ENCODE peak calls at places on chromosomes 11 and 22, in eight cellular contexts. One of them, this sample, is unnamed.

GRCh38 chr11:119680899-119681370 is 48.1 kb downstream of the NECTIN1 start:
- DNase-seq in NCI-H2029 treated with DMSO at 0.1 percent for 48 hours: peak; percentile 6
- DNase-seq in tibial nerve: no peak
- DNase-seq in Caco-2: no peak
- DNase-seq in AML-193: peak; percentile 19
- DNase-seq in iris pigment epithelial cell: peak; percentile 16
- DNase-seq in esophagus squamous epithelium: no peak
- DNase-seq in ecto neural progenitor cell: no peak
- DNase-seq in this sample: no peak

GRCh38 chr11:1253103-1253485 is 30.2 kb downstream of the MUC5B start:
- DNase-seq in NCI-H2029 treated with DMSO at 0.1 percent for 48 hours: no peak
- DNase-seq in tibial nerve: no peak
- DNase-seq in Caco-2: no peak
- DNase-seq in AML-193: no peak
- DNase-seq in iris pigment epithelial cell: no peak
- DNase-seq in esophagus squamous epithelium: no peak
- DNase-seq in ecto neural progenitor cell: no peak
- DNase-seq in this sample: no peak

GRCh38 chr22:49668402-49668801 is 159.3 kb downstream of the BRD1 start:
- DNase-seq in NCI-H2029 treated with DMSO at 0.1 percent for 48 hours: no peak
- DNase-seq in tibial nerve: no peak
- DNase-seq in Caco-2: no peak
- DNase-seq in AML-193: no peak
- DNase-seq in iris pigment epithelial cell: no peak
- DNase-seq in esophagus squamous epithelium: no peak
- DNase-seq in ecto neural progenitor cell: no peak
- DNase-seq in this sample: no peak

GRCh38 chr22:26894766-26895485 is 237.5 kb downstream of the MIAT start:
- DNase-seq in NCI-H2029 treated with DMSO at 0.1 percent for 48 hours: no peak
- DNase-seq in tibial nerve: no peak
- DNase-seq in Caco-2: no peak
- DNase-seq in AML-193: no peak
- DNase-seq in iris pigment epithelial cell: peak; percentile 94
- DNase-seq in esophagus squamous epithelium: no peak
- DNase-seq in ecto neural progenitor cell: peak; percentile 15
- DNase-seq in this sample: peak; percentile 37

GRCh38 chr22:49112661-49113626 is 714.7 kb downstream of the BRD1 start:
- DNase-seq in NCI-H2029 treated with DMSO at 0.1 percent for 48 hours: no peak
- DNase-seq in tibial nerve: no peak
- DNase-seq in Caco-2: no peak
- DNase-seq in AML-193: no peak
- DNase-seq in iris pigment epithelial cell: no peak
- DNase-seq in esophagus squamous epithelium: no peak
- DNase-seq in ecto neural progenitor cell: no peak
- DNase-seq in this sample: no peak

GRCh38 chr11:9214765-9215164 is 50.4 kb downstream of the DENND5A start:
- DNase-seq in NCI-H2029 treated with DMSO at 0.1 percent for 48 hours: no peak
- DNase-seq in tibial nerve: no peak
- DNase-seq in Caco-2: no peak
- DNase-seq in AML-193: no peak
- DNase-seq in iris pigment epithelial cell: peak; percentile 63
- DNase-seq in esophagus squamous epithelium: no peak
- DNase-seq in ecto neural progenitor cell: no peak
- DNase-seq in this sample: no peak

GRCh38 chr11:2793781-2794418 is 91.7 kb downstream of the CDKN1C start:
- DNase-seq in NCI-H2029 treated with DMSO at 0.1 percent for 48 hours: no peak
- DNase-seq in tibial nerve: peak; percentile 9
- DNase-seq in Caco-2: peak; percentile 18
- DNase-seq in AML-193: no peak
- DNase-seq in iris pigment epithelial cell: no peak
- DNase-seq in esophagus squamous epithelium: no peak
- DNase-seq in ecto neural progenitor cell: no peak
- DNase-seq in this sample: no peak

GRCh38 chr22:24564376-24565058 is 8.7 kb downstream of the SNRPD3 start:
- DNase-seq in NCI-H2029 treated with DMSO at 0.1 percent for 48 hours: no peak
- DNase-seq in tibial nerve: no peak
- DNase-seq in Caco-2: no peak
- DNase-seq in AML-193: no peak
- DNase-seq in iris pigment epithelial cell: peak; percentile 78
- DNase-seq in esophagus squamous epithelium: no peak
- DNase-seq in ecto neural progenitor cell: no peak
- DNase-seq in this sample: peak; percentile 70

GRCh38 chr22:40541300-40541699 is 95.2 kb downstream of the MRTFA start:
- DNase-seq in NCI-H2029 treated with DMSO at 0.1 percent for 48 hours: no peak
- DNase-seq in tibial nerve: no peak
- DNase-seq in Caco-2: no peak
- DNase-seq in AML-193: no peak
- DNase-seq in iris pigment epithelial cell: no peak
- DNase-seq in esophagus squamous epithelium: no peak
- DNase-seq in ecto neural progenitor cell: no peak
- DNase-seq in this sample: no peak

GRCh38 chr11:120642196-120642894 is 130.8 kb downstream of the GRIK4 start:
- DNase-seq in NCI-H2029 treated with DMSO at 0.1 percent for 48 hours: no peak
- DNase-seq in tibial nerve: no peak
- DNase-seq in Caco-2: no peak
- DNase-seq in AML-193: no peak
- DNase-seq in iris pigment epithelial cell: no peak
- DNase-seq in esophagus squamous epithelium: no peak
- DNase-seq in ecto neural progenitor cell: no peak
- DNase-seq in this sample: no peak

GRCh38 chr11:16981651-16982194 is 32.5 kb downstream of the PLEKHA7 start:
- DNase-seq in NCI-H2029 treated with DMSO at 0.1 percent for 48 hours: peak; percentile 42
- DNase-seq in tibial nerve: peak; percentile 52
- DNase-seq in Caco-2: no peak
- DNase-seq in AML-193: no peak
- DNase-seq in iris pigment epithelial cell: peak; percentile 49
- DNase-seq in esophagus squamous epithelium: no peak
- DNase-seq in ecto neural progenitor cell: peak; percentile 83
- DNase-seq in this sample: peak; percentile 93

GRCh38 chr11:112564228-112564955 is 303.7 kb upstream of the PLET1 start:
- DNase-seq in NCI-H2029 treated with DMSO at 0.1 percent for 48 hours: no peak
- DNase-seq in tibial nerve: peak; percentile 14
- DNase-seq in Caco-2: no peak
- DNase-seq in AML-193: no peak
- DNase-seq in iris pigment epithelial cell: peak; percentile 94
- DNase-seq in esophagus squamous epithelium: no peak
- DNase-seq in ecto neural progenitor cell: no peak
- DNase-seq in this sample: peak; percentile 11

GRCh38 chr11:86291466-86292262 is 10.4 kb upstream of the HIKESHI start:
- DNase-seq in NCI-H2029 treated with DMSO at 0.1 percent for 48 hours: no peak
- DNase-seq in tibial nerve: no peak
- DNase-seq in Caco-2: peak; percentile 63
- DNase-seq in AML-193: peak; percentile 35
- DNase-seq in iris pigment epithelial cell: peak; percentile 37
- DNase-seq in esophagus squamous epithelium: no peak
- DNase-seq in ecto neural progenitor cell: peak; percentile 57
- DNase-seq in this sample: peak; percentile 70

GRCh38 chr11:6418958-6419611 is at the start of gene APBB1:
- DNase-seq in NCI-H2029 treated with DMSO at 0.1 percent for 48 hours: no peak
- DNase-seq in tibial nerve: peak; percentile 40
- DNase-seq in Caco-2: no peak
- DNase-seq in AML-193: no peak
- DNase-seq in iris pigment epithelial cell: peak; percentile 60
- DNase-seq in esophagus squamous epithelium: no peak
- DNase-seq in ecto neural progenitor cell: peak; percentile 83
- DNase-seq in this sample: no peak

GRCh38 chr11:101436511-101437142 is 147.2 kb downstream of the TRPC6 start:
- DNase-seq in NCI-H2029 treated with DMSO at 0.1 percent for 48 hours: no peak
- DNase-seq in tibial nerve: no peak
- DNase-seq in Caco-2: peak; percentile 80
- DNase-seq in AML-193: no peak
- DNase-seq in iris pigment epithelial cell: peak; percentile 39
- DNase-seq in esophagus squamous epithelium: no peak
- DNase-seq in ecto neural progenitor cell: peak; percentile 58
- DNase-seq in this sample: peak; percentile 18

GRCh38 chr11:926341-926916 is 759 bp downstream of the AP2A2 start:
- DNase-seq in NCI-H2029 treated with DMSO at 0.1 percent for 48 hours: no peak
- DNase-seq in tibial nerve: no peak
- DNase-seq in Caco-2: no peak
- DNase-seq in AML-193: no peak
- DNase-seq in iris pigment epithelial cell: peak; percentile 69
- DNase-seq in esophagus squamous epithelium: no peak
- DNase-seq in ecto neural progenitor cell: no peak
- DNase-seq in this sample: no peak

GRCh38 chr22:48299801-48300200 is 1527.9 kb downstream of the BRD1 start:
- DNase-seq in NCI-H2029 treated with DMSO at 0.1 percent for 48 hours: no peak
- DNase-seq in tibial nerve: no peak
- DNase-seq in Caco-2: no peak
- DNase-seq in AML-193: no peak
- DNase-seq in iris pigment epithelial cell: no peak
- DNase-seq in esophagus squamous epithelium: no peak
- DNase-seq in ecto neural progenitor cell: no peak
- DNase-seq in this sample: no peak

GRCh38 chr11:75816561-75817239 is 1.7 kb downstream of the UVRAG start:
- DNase-seq in NCI-H2029 treated with DMSO at 0.1 percent for 48 hours: no peak
- DNase-seq in tibial nerve: no peak
- DNase-seq in Caco-2: no peak
- DNase-seq in AML-193: peak; percentile 17
- DNase-seq in iris pigment epithelial cell: no peak
- DNase-seq in esophagus squamous epithelium: no peak
- DNase-seq in ecto neural progenitor cell: peak; percentile 46
- DNase-seq in this sample: no peak

GRCh38 chr11:34262601-34263081 is 95.2 kb downstream of the ABTB2 start:
- DNase-seq in NCI-H2029 treated with DMSO at 0.1 percent for 48 hours: peak; percentile 48
- DNase-seq in tibial nerve: no peak
- DNase-seq in Caco-2: no peak
- DNase-seq in AML-193: no peak
- DNase-seq in iris pigment epithelial cell: no peak
- DNase-seq in esophagus squamous epithelium: no peak
- DNase-seq in ecto neural progenitor cell: no peak
- DNase-seq in this sample: no peak

GRCh38 chr11:17015639-17016125 is 1.5 kb upstream of the PLEKHA7 start:
- DNase-seq in NCI-H2029 treated with DMSO at 0.1 percent for 48 hours: no peak
- DNase-seq in tibial nerve: no peak
- DNase-seq in Caco-2: no peak
- DNase-seq in AML-193: no peak
- DNase-seq in iris pigment epithelial cell: no peak
- DNase-seq in esophagus squamous epithelium: no peak
- DNase-seq in ecto neural progenitor cell: no peak
- DNase-seq in this sample: no peak

GRCh38 chr11:122354029-122354697 is 238.1 kb upstream of the BLID start:
- DNase-seq in NCI-H2029 treated with DMSO at 0.1 percent for 48 hours: no peak
- DNase-seq in tibial nerve: no peak
- DNase-seq in Caco-2: no peak
- DNase-seq in AML-193: no peak
- DNase-seq in iris pigment epithelial cell: no peak
- DNase-seq in esophagus squamous epithelium: no peak
- DNase-seq in ecto neural progenitor cell: no peak
- DNase-seq in this sample: no peak

GRCh38 chr22:39205344-39206021 is 39.3 kb downstream of the PDGFB start:
- DNase-seq in NCI-H2029 treated with DMSO at 0.1 percent for 48 hours: no peak
- DNase-seq in tibial nerve: no peak
- DNase-seq in Caco-2: peak; percentile 43
- DNase-seq in AML-193: no peak
- DNase-seq in iris pigment epithelial cell: peak; percentile 72
- DNase-seq in esophagus squamous epithelium: no peak
- DNase-seq in ecto neural progenitor cell: no peak
- DNase-seq in this sample: peak; percentile 28